ENCODE peak calls at places on chromosomes 3 and 15, in ten cellular contexts. One of them, this sample, is unnamed.

GRCh38 chr3:138842483-138843188 is 7.9 kb upstream of the PIK3CB start:
- DNase-seq in CD14-positive monocyte: peak; percentile 53
- DNase-seq in H9: no peak
- DNase-seq in MM.1S: no peak
- DNase-seq in osteocyte: no peak
- DNase-seq in GM12865: peak; percentile 65
- DNase-seq in PC-3: no peak
- DNase-seq in heart left ventricle: no peak
- DNase-seq in cardiac muscle cell: no peak
- DNase-seq in cardiac fibroblast: no peak
- DNase-seq in this sample: peak; percentile 65

GRCh38 chr15:66981746-66982145 is 83.7 kb upstream of the SMAD3 start:
- DNase-seq in CD14-positive monocyte: no peak
- DNase-seq in H9: no peak
- DNase-seq in MM.1S: no peak
- DNase-seq in osteocyte: peak; percentile 66
- DNase-seq in GM12865: no peak
- DNase-seq in PC-3: no peak
- DNase-seq in heart left ventricle: no peak
- DNase-seq in cardiac muscle cell: no peak
- DNase-seq in cardiac fibroblast: no peak
- DNase-seq in this sample: no peak

GRCh38 chr15:74676801-74677200 is 19.0 kb downstream of the EDC3 start:
- DNase-seq in CD14-positive monocyte: no peak
- DNase-seq in H9: no peak
- DNase-seq in MM.1S: no peak
- DNase-seq in osteocyte: no peak
- DNase-seq in GM12865: no peak
- DNase-seq in PC-3: no peak
- DNase-seq in heart left ventricle: no peak
- DNase-seq in cardiac muscle cell: no peak
- DNase-seq in cardiac fibroblast: no peak
- DNase-seq in this sample: no peak

GRCh38 chr15:52068004-52068403 is 44.6 kb downstream of the BCL2L10 start:
- DNase-seq in CD14-positive monocyte: no peak
- DNase-seq in H9: no peak
- DNase-seq in MM.1S: no peak
- DNase-seq in osteocyte: no peak
- DNase-seq in GM12865: no peak
- DNase-seq in PC-3: no peak
- DNase-seq in heart left ventricle: no peak
- DNase-seq in cardiac muscle cell: peak; percentile 33
- DNase-seq in cardiac fibroblast: peak; percentile 38
- DNase-seq in this sample: no peak

GRCh38 chr15:68576253-68577236 is 2.2 kb upstream of the CORO2B start:
- DNase-seq in CD14-positive monocyte: no peak
- DNase-seq in H9: no peak
- DNase-seq in MM.1S: no peak
- DNase-seq in osteocyte: no peak
- DNase-seq in GM12865: no peak
- DNase-seq in PC-3: no peak
- DNase-seq in heart left ventricle: no peak
- DNase-seq in cardiac muscle cell: no peak
- DNase-seq in cardiac fibroblast: no peak
- DNase-seq in this sample: no peak

GRCh38 chr15:68564173-68564572 is 14.6 kb upstream of the CORO2B start:
- DNase-seq in CD14-positive monocyte: no peak
- DNase-seq in H9: no peak
- DNase-seq in MM.1S: no peak
- DNase-seq in osteocyte: no peak
- DNase-seq in GM12865: no peak
- DNase-seq in PC-3: no peak
- DNase-seq in heart left ventricle: no peak
- DNase-seq in cardiac muscle cell: no peak
- DNase-seq in cardiac fibroblast: no peak
- DNase-seq in this sample: no peak

GRCh38 chr3:157523814-157524213 is 20.6 kb upstream of the VEPH1 start:
- DNase-seq in CD14-positive monocyte: no peak
- DNase-seq in H9: no peak
- DNase-seq in MM.1S: no peak
- DNase-seq in osteocyte: no peak
- DNase-seq in GM12865: no peak
- DNase-seq in PC-3: peak; percentile 35
- DNase-seq in heart left ventricle: no peak
- DNase-seq in cardiac muscle cell: no peak
- DNase-seq in cardiac fibroblast: peak; percentile 60
- DNase-seq in this sample: no peak

GRCh38 chr3:111691293-111691909 is 96.3 kb upstream of the ZBED2 start:
- DNase-seq in CD14-positive monocyte: no peak
- DNase-seq in H9: no peak
- DNase-seq in MM.1S: peak; percentile 46
- DNase-seq in osteocyte: no peak
- DNase-seq in GM12865: peak; percentile 31
- DNase-seq in PC-3: peak; percentile 73
- DNase-seq in heart left ventricle: no peak
- DNase-seq in cardiac muscle cell: peak; percentile 69
- DNase-seq in cardiac fibroblast: peak; percentile 76
- DNase-seq in this sample: peak; percentile 26

GRCh38 chr3:128814514-128815317 is 64.7 kb upstream of the ACAD9 start:
- DNase-seq in CD14-positive monocyte: no peak
- DNase-seq in H9: no peak
- DNase-seq in MM.1S: no peak
- DNase-seq in osteocyte: no peak
- DNase-seq in GM12865: no peak
- DNase-seq in PC-3: no peak
- DNase-seq in heart left ventricle: peak; percentile 43
- DNase-seq in cardiac muscle cell: no peak
- DNase-seq in cardiac fibroblast: no peak
- DNase-seq in this sample: no peak

GRCh38 chr3:14133876-14134275 is 9.0 kb downstream of the TMEM43 start:
- DNase-seq in CD14-positive monocyte: no peak
- DNase-seq in H9: no peak
- DNase-seq in MM.1S: no peak
- DNase-seq in osteocyte: no peak
- DNase-seq in GM12865: no peak
- DNase-seq in PC-3: no peak
- DNase-seq in heart left ventricle: no peak
- DNase-seq in cardiac muscle cell: no peak
- DNase-seq in cardiac fibroblast: no peak
- DNase-seq in this sample: no peak

GRCh38 chr15:45677797-45678196 is 43.0 kb downstream of the SQOR start:
- DNase-seq in CD14-positive monocyte: no peak
- DNase-seq in H9: no peak
- DNase-seq in MM.1S: no peak
- DNase-seq in osteocyte: no peak
- DNase-seq in GM12865: no peak
- DNase-seq in PC-3: no peak
- DNase-seq in heart left ventricle: no peak
- DNase-seq in cardiac muscle cell: no peak
- DNase-seq in cardiac fibroblast: no peak
- DNase-seq in this sample: no peak

GRCh38 chr3:99817047-99817436 is 620 bp upstream of the CMSS1 start:
- DNase-seq in CD14-positive monocyte: no peak
- DNase-seq in H9: peak; percentile 36
- DNase-seq in MM.1S: peak; percentile 28
- DNase-seq in osteocyte: no peak
- DNase-seq in GM12865: no peak
- DNase-seq in PC-3: peak; percentile 33
- DNase-seq in heart left ventricle: no peak
- DNase-seq in cardiac muscle cell: no peak
- DNase-seq in cardiac fibroblast: no peak
- DNase-seq in this sample: no peak

GRCh38 chr3:142224482-142225072 is 808 bp downstream of the GK5 start:
- DNase-seq in CD14-positive monocyte: no peak
- DNase-seq in H9: no peak
- DNase-seq in MM.1S: no peak
- DNase-seq in osteocyte: no peak
- DNase-seq in GM12865: no peak
- DNase-seq in PC-3: no peak
- DNase-seq in heart left ventricle: no peak
- DNase-seq in cardiac muscle cell: peak; percentile 49
- DNase-seq in cardiac fibroblast: peak; percentile 18
- DNase-seq in this sample: no peak

GRCh38 chr3:87206070-87206469 is 21.0 kb upstream of the CHMP2B start:
- DNase-seq in CD14-positive monocyte: no peak
- DNase-seq in H9: no peak
- DNase-seq in MM.1S: no peak
- DNase-seq in osteocyte: no peak
- DNase-seq in GM12865: no peak
- DNase-seq in PC-3: peak; percentile 98
- DNase-seq in heart left ventricle: no peak
- DNase-seq in cardiac muscle cell: peak; percentile 75
- DNase-seq in cardiac fibroblast: peak; percentile 78
- DNase-seq in this sample: no peak

GRCh38 chr3:167684389-167684993 is 30.7 kb upstream of the WDR49 start:
- DNase-seq in CD14-positive monocyte: no peak
- DNase-seq in H9: no peak
- DNase-seq in MM.1S: peak; percentile 84
- DNase-seq in osteocyte: no peak
- DNase-seq in GM12865: peak; percentile 73
- DNase-seq in PC-3: peak; percentile 89
- DNase-seq in heart left ventricle: peak; percentile 40
- DNase-seq in cardiac muscle cell: peak; percentile 70
- DNase-seq in cardiac fibroblast: peak; percentile 81
- DNase-seq in this sample: peak; percentile 35
- TF ChIP-seq CTCF in CD14-positive monocyte: peak; percentile 83
- TF ChIP-seq CTCF in H9: peak; percentile 84
- TF ChIP-seq CTCF in MM.1S: peak; percentile 78
- TF ChIP-seq CTCF in osteocyte: peak; percentile 69
- TF ChIP-seq CTCF in GM12865: peak; percentile 50
- TF ChIP-seq CTCF in PC-3: peak; percentile 79
- TF ChIP-seq CTCF in heart left ventricle: peak; percentile 72
- TF ChIP-seq CTCF in cardiac muscle cell: peak; percentile 62
- TF ChIP-seq CTCF in cardiac fibroblast: peak; percentile 37
- TF ChIP-seq CTCF in this sample: peak; percentile 61

GRCh38 chr3:33256249-33256648 is 21.0 kb upstream of the FBXL2 start:
- DNase-seq in CD14-positive monocyte: no peak
- DNase-seq in H9: no peak
- DNase-seq in MM.1S: no peak
- DNase-seq in osteocyte: no peak
- DNase-seq in GM12865: no peak
- DNase-seq in PC-3: no peak
- DNase-seq in heart left ventricle: no peak
- DNase-seq in cardiac muscle cell: no peak
- DNase-seq in cardiac fibroblast: no peak
- DNase-seq in this sample: no peak

GRCh38 chr3:33246786-33247185 is 28.2 kb upstream of the SUSD5 start:
- DNase-seq in CD14-positive monocyte: no peak
- DNase-seq in H9: no peak
- DNase-seq in MM.1S: no peak
- DNase-seq in osteocyte: no peak
- DNase-seq in GM12865: no peak
- DNase-seq in PC-3: no peak
- DNase-seq in heart left ventricle: no peak
- DNase-seq in cardiac muscle cell: no peak
- DNase-seq in cardiac fibroblast: no peak
- DNase-seq in this sample: no peak

GRCh38 chr3:33250712-33251111 is 26.5 kb upstream of the FBXL2 start:
- DNase-seq in CD14-positive monocyte: no peak
- DNase-seq in H9: no peak
- DNase-seq in MM.1S: no peak
- DNase-seq in osteocyte: no peak
- DNase-seq in GM12865: no peak
- DNase-seq in PC-3: no peak
- DNase-seq in heart left ventricle: no peak
- DNase-seq in cardiac muscle cell: peak; percentile 32
- DNase-seq in cardiac fibroblast: no peak
- DNase-seq in this sample: no peak
- TF ChIP-seq CTCF in CD14-positive monocyte: no peak
- TF ChIP-seq CTCF in H9: no peak
- TF ChIP-seq CTCF in MM.1S: no peak
- TF ChIP-seq CTCF in osteocyte: no peak
- TF ChIP-seq CTCF in GM12865: no peak
- TF ChIP-seq CTCF in PC-3: no peak
- TF ChIP-seq CTCF in heart left ventricle: no peak
- TF ChIP-seq CTCF in cardiac muscle cell: no peak
- TF ChIP-seq CTCF in cardiac fibroblast: no peak
- TF ChIP-seq CTCF in this sample: no peak

DNA sequence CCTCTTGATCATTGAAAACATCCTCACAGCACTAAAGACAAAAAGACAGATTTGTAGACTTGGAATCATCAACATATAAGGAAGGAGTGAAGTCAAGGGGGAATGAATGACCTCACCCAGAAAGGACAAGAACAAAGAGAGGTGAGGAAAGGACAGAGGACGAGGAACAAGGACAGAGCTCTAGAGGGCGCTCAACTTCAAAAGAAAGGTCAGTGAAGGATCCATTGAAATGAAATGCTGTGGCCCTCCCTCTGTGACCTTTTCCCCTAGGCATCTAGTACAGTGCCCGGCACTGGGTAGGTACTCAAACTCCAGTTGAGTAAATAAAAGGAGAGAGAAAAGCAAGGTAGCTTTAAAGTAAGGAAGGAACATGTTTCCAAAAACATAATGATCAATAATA is 2.6 kb downstream of the ATP8B4 start:
- DNase-seq in CD14-positive monocyte: no peak
- DNase-seq in H9: peak; percentile 62
- DNase-seq in MM.1S: peak; percentile 41
- DNase-seq in osteocyte: no peak
- DNase-seq in GM12865: peak; percentile 41
- DNase-seq in PC-3: peak; percentile 56
- DNase-seq in heart left ventricle: no peak
- DNase-seq in cardiac muscle cell: peak; percentile 17
- DNase-seq in cardiac fibroblast: peak; percentile 65
- DNase-seq in this sample: peak; percentile 11
- TF ChIP-seq CTCF in CD14-positive monocyte: peak; percentile 73
- TF ChIP-seq CTCF in H9: peak; percentile 77
- TF ChIP-seq CTCF in MM.1S: peak; percentile 51
- TF ChIP-seq CTCF in osteocyte: peak; percentile 10
- TF ChIP-seq CTCF in GM12865: peak; percentile 49
- TF ChIP-seq CTCF in PC-3: peak; percentile 63
- TF ChIP-seq CTCF in heart left ventricle: no peak
- TF ChIP-seq CTCF in cardiac muscle cell: peak; percentile 28
- TF ChIP-seq CTCF in cardiac fibroblast: peak; percentile 32
- TF ChIP-seq CTCF in this sample: peak; percentile 8

DNA sequence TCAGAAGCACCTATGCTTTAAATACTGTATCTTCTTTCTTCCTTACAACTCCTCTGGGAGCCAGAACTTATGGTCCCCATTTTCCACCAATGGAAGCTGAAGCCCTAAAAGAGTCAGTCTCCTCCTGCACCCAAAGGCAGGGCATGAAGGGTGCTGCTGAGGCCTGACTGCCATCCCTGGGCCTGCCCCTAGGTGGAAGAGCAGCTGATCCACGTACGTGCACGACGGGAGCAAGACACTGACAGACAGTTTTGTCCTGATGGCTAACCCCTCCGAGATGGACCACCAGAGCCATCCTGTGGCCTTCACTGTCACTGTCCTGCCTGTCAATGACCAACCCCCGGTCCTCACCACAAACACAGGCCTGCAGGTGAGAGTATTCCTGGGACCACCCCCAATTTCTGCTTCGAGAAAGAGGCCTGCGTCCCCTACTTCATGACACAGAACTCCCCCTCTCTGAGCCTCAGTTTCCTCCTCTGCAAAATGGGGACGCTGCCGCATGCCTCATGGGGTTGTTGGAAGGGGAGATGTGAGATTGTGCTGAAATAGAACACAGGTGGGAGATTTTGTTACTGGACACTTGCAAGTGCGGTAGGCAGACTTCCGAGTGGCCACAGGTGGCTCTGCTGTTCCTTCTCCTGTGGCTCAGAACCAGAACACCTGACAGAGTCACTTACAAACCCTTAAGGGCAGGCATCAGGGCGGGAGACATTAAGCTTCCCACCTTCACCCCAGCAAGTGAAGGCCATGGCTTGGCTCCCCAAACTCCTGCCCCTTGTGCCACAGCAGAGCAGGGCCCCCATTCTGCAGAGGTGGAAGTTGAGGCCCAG is 175.4 kb downstream of the TBC1D2B start:
- DNase-seq in CD14-positive monocyte: no peak
- DNase-seq in H9: no peak
- DNase-seq in MM.1S: no peak
- DNase-seq in osteocyte: no peak
- DNase-seq in GM12865: peak; percentile 41
- DNase-seq in PC-3: no peak
- DNase-seq in heart left ventricle: no peak
- DNase-seq in cardiac muscle cell: no peak
- DNase-seq in cardiac fibroblast: no peak
- DNase-seq in this sample: no peak
- TF ChIP-seq CTCF in CD14-positive monocyte: no peak
- TF ChIP-seq CTCF in H9: peak; percentile 54
- TF ChIP-seq CTCF in MM.1S: no peak
- TF ChIP-seq CTCF in osteocyte: peak; percentile 9
- TF ChIP-seq CTCF in GM12865: peak; percentile 39
- TF ChIP-seq CTCF in PC-3: peak; percentile 18
- TF ChIP-seq CTCF in heart left ventricle: no peak
- TF ChIP-seq CTCF in cardiac muscle cell: peak; percentile 16
- TF ChIP-seq CTCF in cardiac fibroblast: peak; percentile 10
- TF ChIP-seq CTCF in this sample: no peak

This sample was measured in GM13976.